ENCODE peak calls at places on chromosomes 13 and 19, in five cellular contexts. K is neuronal stem cell, O is neural progenitor cell, S is GM23338, N is A549. H is an unnamed sample.
A peak's percentile ranks its signal among the peaks of the same experiment; 100 is the strongest.

GRCh38 chr19:56597696-56598095 is 2.6 kb downstream of the ZNF71 start:
- DNase-seq in K (no peak), O (no peak), S (no peak), N (no peak), H (peak; percentile 36)

GRCh38 chr19:518292-519231 is 11.3 kb downstream of the TPGS1 start:
- DNase-seq in K (peak; percentile 50), O (peak; percentile 76), S (peak; percentile 87), N (no peak), H (peak; percentile 94)

GRCh38 chr19:54189020-54189667 is at the start of gene MBOAT7:
- DNase-seq in K (no peak), O (no peak), S (no peak), N (no peak), H (no peak)

GRCh38 chr19:5339950-5340636 is 519 bp downstream of the PTPRS start:
- DNase-seq in K (peak; percentile 65), O (peak; percentile 88), S (peak; percentile 61), N (peak; percentile 46), H (no peak)

GRCh38 chr13:98327326-98328314 is 150.6 kb upstream of the RNF113B start:
- DNase-seq in K (peak; percentile 85), O (peak; percentile 91), S (peak; percentile 87), N (no peak), H (peak; percentile 88)

GRCh38 chr19:19458110-19458816 is 52.8 kb downstream of the GATAD2A start:
- DNase-seq in K (no peak), O (no peak), S (no peak), N (no peak), H (no peak)

GRCh38 chr19:7520131-7521051 is 2.0 kb upstream of the MCOLN1 start:
- DNase-seq in K (no peak), O (no peak), S (no peak), N (no peak), H (no peak)

GRCh38 chr13:26984337-26984736 is 187.3 kb downstream of the USP12 start:
- DNase-seq in K (no peak), O (no peak), S (no peak), N (no peak), H (no peak)

GRCh38 chr13:114023716-114024602 is 50.1 kb upstream of the C13orf46 start:
- DNase-seq in K (no peak), O (no peak), S (no peak), N (no peak), H (no peak)

GRCh38 chr13:28089065-28089464 is 11.3 kb downstream of the FLT3 start:
- DNase-seq in K (no peak), O (no peak), S (no peak), N (no peak), H (no peak)

GRCh38 chr13:114142640-114143490 is 10.4 kb upstream of the RASA3 start:
- DNase-seq in K (no peak), O (no peak), S (no peak), N (no peak), H (no peak)

GRCh38 chr19:39951065-39951650 is 16.7 kb upstream of the FCGBP start:
- DNase-seq in K (no peak), O (no peak), S (no peak), N (no peak), H (no peak)

GRCh38 chr13:50909605-50910482 is at the start of gene RNASEH2B:
- DNase-seq in K (peak; percentile 56), O (peak; percentile 81), S (peak; percentile 85), N (peak; percentile 52), H (peak; percentile 67)

GRCh38 chr13:79481685-79482052 is 714 bp downstream of the NDFIP2 start:
- DNase-seq in K (no peak), O (no peak), S (no peak), N (no peak), H (peak; percentile 24)

GRCh38 chr19:56840452-56841193 is at the start of the genes PEG3 and ZIM2:
- DNase-seq in K (peak; percentile 82), O (no peak), S (no peak), N (no peak), H (peak; percentile 12)

GRCh38 chr13:33800646-33801186 is 17.2 kb upstream of the RFC3 start:
- DNase-seq in K (no peak), O (no peak), S (no peak), N (no peak), H (peak; percentile 15)

GRCh38 chr13:112983428-112984196 is 14.6 kb downstream of the MCF2L start:
- DNase-seq in K (no peak), O (no peak), S (no peak), N (no peak), H (no peak)

GRCh38 chr19:1315470-1316166 is 29.9 kb downstream of the EFNA2 start:
- DNase-seq in K (no peak), O (peak; percentile 77), S (peak; percentile 78), N (peak; percentile 58), H (peak; percentile 50)

GRCh38 chr19:5804516-5805464 is at the start of gene NRTN:
- DNase-seq in K (peak; percentile 50), O (peak; percentile 84), S (peak; percentile 75), N (peak; percentile 44), H (no peak)

GRCh38 chr13:25354377-25354776 is 17.4 kb upstream of the ATP8A2 start:
- DNase-seq in K (no peak), O (no peak), S (no peak), N (no peak), H (no peak)

GRCh38 chr13:76992548-76993001 is 694 bp downstream of the CLN5 start:
- DNase-seq in K (peak; percentile 5), O (peak; percentile 60), S (peak; percentile 60), N (peak; percentile 10), H (peak; percentile 32)

GRCh38 chr13:45167611-45168554 is 33.0 kb downstream of the KCTD4 start:
- DNase-seq in K (no peak), O (no peak), S (no peak), N (peak; percentile 38), H (peak; percentile 33)

GRCh38 chr13:35785563-35786327 is 309.3 kb upstream of the MAB21L1 start:
- DNase-seq in K (no peak), O (peak; percentile 45), S (no peak), N (no peak), H (no peak)

GRCh38 chr13:35818577-35819165 is 312.5 kb downstream of the DCLK1 start:
- DNase-seq in K (peak; percentile 20), O (peak; percentile 58), S (peak; percentile 63), N (no peak), H (peak; percentile 61)

GRCh38 chr13:114022876-114023275 is 49.0 kb upstream of the C13orf46 start:
- DNase-seq in K (no peak), O (no peak), S (no peak), N (no peak), H (no peak)

GRCh38 chr19:46081928-46082727 is 41.3 kb upstream of the IGFL4 start:
- DNase-seq in K (peak; percentile 26), O (peak; percentile 65), S (peak; percentile 80), N (peak; percentile 70), H (peak; percentile 70)

GRCh38 chr19:32406161-32407003 is 812 bp downstream of the DPY19L3 start:
- DNase-seq in K (no peak), O (peak; percentile 9), S (peak; percentile 83), N (no peak), H (no peak)

GRCh38 chr19:32405431-32406160 is at the start of gene DPY19L3:
- DNase-seq in K (peak; percentile 93), O (peak; percentile 97), S (peak; percentile 95), N (peak; percentile 99), H (peak; percentile 93)

GRCh38 chr19:32404939-32405430 is 585 bp upstream of the DPY19L3 start:
- DNase-seq in K (no peak), O (peak; percentile 84), S (no peak), N (no peak), H (peak; percentile 41)

GRCh38 chr19:32404213-32404938 is 1.2 kb upstream of the DPY19L3 start:
- DNase-seq in K (peak; percentile 26), O (peak; percentile 78), S (peak; percentile 57), N (no peak), H (no peak)

DNA sequence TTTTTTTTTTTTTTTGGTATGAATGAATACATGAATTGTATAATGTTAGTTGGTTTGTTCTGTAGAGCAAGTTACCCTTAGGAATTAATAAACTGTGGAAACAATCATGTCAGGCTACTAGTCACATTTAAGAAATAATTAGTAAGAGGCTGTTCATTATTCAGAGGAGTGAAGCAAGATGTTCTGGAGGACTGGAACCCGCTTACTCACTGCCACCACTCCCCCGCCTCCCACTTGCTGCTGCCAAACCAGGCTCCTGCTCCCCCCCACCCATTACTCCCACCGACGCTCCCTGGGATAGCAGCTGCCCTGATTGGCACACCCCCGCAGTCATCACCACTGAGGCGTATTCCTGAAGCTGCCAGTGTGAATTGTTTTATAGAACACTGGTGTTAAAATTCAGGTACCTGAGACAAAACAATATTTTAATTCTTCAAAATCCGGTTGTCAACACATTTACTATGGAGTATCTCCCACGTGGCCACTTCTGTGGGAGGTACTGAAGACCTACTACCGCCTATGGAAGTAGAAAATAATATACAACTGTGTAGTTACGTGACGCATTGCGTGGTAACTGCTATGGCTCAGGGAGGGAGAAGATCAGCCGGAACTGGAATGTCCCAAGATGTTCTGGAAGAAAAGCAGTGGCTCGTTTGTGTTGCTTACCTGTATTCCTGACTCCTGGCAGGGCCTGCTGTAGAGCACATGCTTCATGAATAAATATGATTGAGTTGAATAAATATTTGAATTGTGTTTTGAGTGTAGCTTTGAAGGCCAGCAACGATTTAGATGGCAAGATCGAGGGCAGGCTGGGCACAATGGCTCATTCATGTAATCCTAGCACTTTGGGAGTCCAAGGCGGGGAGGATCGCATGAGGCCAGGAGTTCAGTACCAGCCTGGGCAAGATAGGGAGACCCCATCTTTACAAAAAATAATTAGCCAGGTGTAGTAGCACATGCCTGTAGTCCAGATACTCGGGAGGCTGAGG is 1.7 kb downstream of the DPY19L3 start:
- DNase-seq in K (no peak), O (no peak), S (no peak), N (no peak), H (peak; percentile 70)
- H3K4me2 ChIP-seq in K (no peak overlapping the region), O (peak overlapping the region; percentile 94), S (peak overlapping the region; percentile 99), N (peak overlapping the region; percentile 83), H (peak overlapping the region; percentile 90)

GRCh38 chr19:10749435-10750384 is 31.8 kb downstream of the DNM2 start:
- DNase-seq in K (no peak), O (no peak), S (no peak), N (no peak), H (no peak)
- H3K4me3 ChIP-seq in K (no peak overlapping the region), O (no peak overlapping the region), S (no peak overlapping the region), N (peak overlapping the region; percentile 2), H (no peak overlapping the region)

GRCh38 chr13:73520566-73521290 is 461.9 kb downstream of the KLF5 start:
- DNase-seq in K (no peak), O (no peak), S (no peak), N (no peak), H (no peak)
- H3K4me2 ChIP-seq in K (no peak overlapping the region), O (no peak overlapping the region), S (no peak overlapping the region), N (no peak overlapping the region), H (no peak overlapping the region)

DNA sequence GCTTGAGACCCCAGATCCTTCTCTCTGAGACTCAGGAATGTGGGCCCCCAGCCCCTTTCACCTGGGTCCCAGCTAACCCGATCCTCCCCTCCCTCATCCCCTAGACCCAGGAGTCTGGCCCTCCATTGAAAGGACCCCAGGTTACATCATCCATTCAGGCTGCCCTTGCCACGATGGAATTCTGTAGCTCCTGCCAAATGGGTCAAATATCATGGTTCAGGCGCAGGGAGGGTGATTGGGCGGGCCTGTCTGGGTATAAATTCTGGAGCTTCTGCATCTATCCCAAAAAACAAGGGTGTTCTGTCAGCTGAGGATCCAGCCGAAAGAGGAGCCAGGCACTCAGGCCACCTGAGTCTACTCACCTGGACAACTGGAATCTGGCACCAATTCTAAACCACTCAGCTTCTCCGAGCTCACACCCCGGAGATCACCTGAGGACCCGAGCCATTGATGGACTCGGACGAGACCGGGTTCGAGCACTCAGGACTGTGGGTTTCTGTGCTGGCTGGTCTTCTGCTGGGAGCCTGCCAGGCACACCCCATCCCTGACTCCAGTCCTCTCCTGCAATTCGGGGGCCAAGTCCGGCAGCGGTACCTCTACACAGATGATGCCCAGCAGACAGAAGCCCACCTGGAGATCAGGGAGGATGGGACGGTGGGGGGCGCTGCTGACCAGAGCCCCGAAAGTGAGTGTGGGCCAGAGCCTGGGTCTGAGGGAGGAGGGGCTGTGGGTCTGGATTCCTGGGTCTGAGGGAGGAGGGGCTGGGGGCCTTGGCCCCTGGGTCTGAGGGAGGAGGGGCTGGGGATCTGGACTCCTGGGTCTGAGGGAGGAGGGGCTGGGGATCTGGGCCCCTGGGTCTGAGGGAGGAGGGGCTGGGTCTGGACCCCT is 707 bp downstream of the FGF21 start:
- DNase-seq in K (no peak), O (no peak), S (no peak), N (no peak), H (no peak)
- H3K4me3 ChIP-seq in K (no peak overlapping the region), O (no peak overlapping the region), S (peak overlapping the region; percentile 20), N (no peak overlapping the region), H (no peak overlapping the region)

H was measured in fibroblast of lung.